ENCODE peak calls at places on chromosomes 7 and 10, in eight cellular contexts. C is CD4-positive, alpha-beta memory T cell; M is choroid plexus epithelial cell; B is heart left ventricle; Y is hepatic stellate cell; E is activated T-cell treated with anti-CD3 and anti-CD28 coated beads, Interleukin-2, amount 50 U/mL, for 72 hours; P is T-helper 2 cell; A is right lobe of liver. V is an unnamed sample.

GRCh38 chr10:118246340-118247247 is 95.5 kb downstream of the FAM204A start:
- DNase-seq in C (no peak), M (no peak), B (no peak), Y (no peak), E (no peak), P (no peak), A (no peak), V (no peak)

GRCh38 chr10:127234306-127234800 is 38.0 kb upstream of the INSYN2A start:
- DNase-seq in C (no peak), M (no peak), B (no peak), Y (no peak), E (no peak), P (no peak), A (no peak), V (no peak)

GRCh38 chr10:80137031-80137712 is 4.6 kb downstream of the PLAC9 start:
- DNase-seq in C (no peak), M (no peak), B (peak), Y (no peak), E (no peak), P (no peak), A (no peak), V (no peak)

GRCh38 chr7:80922254-80923049 is 3.6 kb upstream of the SEMA3C start:
- DNase-seq in C (no peak), M (no peak), B (no peak), Y (no peak), E (no peak), P (no peak), A (no peak), V (no peak)

GRCh38 chr10:74683621-74684114 is 142.7 kb upstream of the KAT6B start:
- DNase-seq in C (no peak), M (peak), B (no peak), Y (no peak), E (no peak), P (no peak), A (no peak), V (no peak)

GRCh38 chr7:128387663-128388485 is 21.9 kb downstream of the IMPDH1 start:
- DNase-seq in C (peak), M (peak), B (peak), Y (peak), E (peak), P (no peak), A (peak), V (peak)

GRCh38 chr7:106870983-106871410 is 5.9 kb downstream of the PIK3CG start:
- DNase-seq in C (no peak), M (peak), B (no peak), Y (no peak), E (no peak), P (no peak), A (no peak), V (no peak)

GRCh38 chr10:26445411-26446031 is 7.4 kb downstream of the APBB1IP start:
- DNase-seq in C (no peak), M (no peak), B (no peak), Y (no peak), E (no peak), P (no peak), A (no peak), V (no peak)

GRCh38 chr10:50464004-50464409 is 159.7 kb downstream of the SGMS1 start:
- DNase-seq in C (no peak), M (peak), B (no peak), Y (no peak), E (no peak), P (no peak), A (no peak), V (no peak)

GRCh38 chr7:37684927-37685326 is 1.4 kb downstream of the GPR141 start:
- DNase-seq in C (no peak), M (no peak), B (no peak), Y (no peak), E (no peak), P (no peak), A (no peak), V (no peak)

GRCh38 chr10:1432161-1432560 is 305.2 kb downstream of the ADARB2 start:
- DNase-seq in C (no peak), M (no peak), B (no peak), Y (no peak), E (no peak), P (no peak), A (no peak), V (no peak)

GRCh38 chr10:75532253-75532924 is 101.0 kb downstream of the LRMDA start:
- DNase-seq in C (no peak), M (peak), B (no peak), Y (no peak), E (no peak), P (no peak), A (no peak), V (no peak)

GRCh38 chr10:75209325-75210192 is 1.0 kb upstream of the VDAC2 start:
- DNase-seq in C (peak), M (peak), B (peak), Y (peak), E (peak), P (no peak), A (peak), V (peak)

GRCh38 chr7:30285531-30286284 is 1.3 kb downstream of the ZNRF2 start:
- DNase-seq in C (peak), M (peak), B (peak), Y (peak), E (peak), P (peak), A (peak), V (no peak)

GRCh38 chr10:126199221-126199998 is 188.9 kb downstream of the ADAM12 start:
- DNase-seq in C (no peak), M (peak), B (no peak), Y (peak), E (no peak), P (no peak), A (no peak), V (peak)

GRCh38 chr10:16049775-16050174 is 189.5 kb upstream of the MINDY3 start:
- DNase-seq in C (no peak), M (no peak), B (no peak), Y (no peak), E (no peak), P (no peak), A (no peak), V (no peak)

GRCh38 chr7:118195837-118196474 is 12.0 kb downstream of the LSM8 start:
- DNase-seq in C (peak), M (peak), B (no peak), Y (no peak), E (peak), P (peak), A (peak), V (peak)

GRCh38 chr10:111107023-111107422 is 30.2 kb downstream of the ADRA2A start:
- DNase-seq in C (no peak), M (no peak), B (no peak), Y (no peak), E (no peak), P (no peak), A (peak), V (no peak)

GRCh38 chr7:141221007-141221612 is 147.2 kb downstream of the TMEM178B start:
- DNase-seq in C (no peak), M (peak), B (no peak), Y (no peak), E (no peak), P (no peak), A (no peak), V (no peak)

GRCh38 chr10:11180228-11180627 is 162.6 kb downstream of the CELF2 start:
- DNase-seq in C (peak), M (no peak), B (peak), Y (no peak), E (peak), P (peak), A (no peak), V (no peak)

GRCh38 chr10:11165591-11166543 is 148.2 kb downstream of the CELF2 start:
- DNase-seq in C (peak), M (peak), B (peak), Y (no peak), E (peak), P (peak), A (no peak), V (peak)

GRCh38 chr10:30048768-30049507 is 10.4 kb downstream of the JCAD start:
- DNase-seq in C (no peak), M (no peak), B (no peak), Y (no peak), E (no peak), P (no peak), A (no peak), V (no peak)

GRCh38 chr7:92898798-92899197 is 62.4 kb upstream of the CDK6 start:
- DNase-seq in C (no peak), M (no peak), B (no peak), Y (no peak), E (no peak), P (no peak), A (no peak), V (no peak)

GRCh38 chr10:24893127-24893526 is 59.3 kb downstream of the PRTFDC1 start:
- DNase-seq in C (no peak), M (peak), B (no peak), Y (no peak), E (no peak), P (no peak), A (no peak), V (no peak)

GRCh38 chr7:133365892-133366291 is 113.0 kb downstream of the EXOC4 start:
- DNase-seq in C (no peak), M (peak), B (no peak), Y (no peak), E (no peak), P (no peak), A (no peak), V (no peak)

GRCh38 chr10:85612378-85612775 is 754.2 kb downstream of the GRID1 start:
- DNase-seq in C (peak), M (no peak), B (no peak), Y (no peak), E (peak), P (peak), A (no peak), V (no peak)

GRCh38 chr10:96999987-97000386 is 167.9 kb downstream of the LCOR start:
- DNase-seq in C (no peak), M (no peak), B (no peak), Y (no peak), E (no peak), P (no peak), A (no peak), V (no peak)

GRCh38 chr10:132606536-132607316 is 69.1 kb downstream of the INPP5A start:
- DNase-seq in C (no peak), M (peak), B (peak), Y (peak), E (no peak), P (no peak), A (peak), V (no peak)

GRCh38 chr10:93083743-93084539 is 10.2 kb downstream of the CYP26A1 start:
- DNase-seq in C (no peak), M (no peak), B (no peak), Y (no peak), E (no peak), P (no peak), A (no peak), V (no peak)

GRCh38 chr10:79084012-79084971 is 15.5 kb downstream of the ZMIZ1 start:
- DNase-seq in C (peak), M (peak), B (peak), Y (peak), E (no peak), P (no peak), A (peak), V (no peak)

GRCh38 chr7:14604606-14605005 is 297.9 kb downstream of the DGKB start:
- DNase-seq in C (no peak), M (no peak), B (no peak), Y (no peak), E (no peak), P (no peak), A (no peak), V (peak)

GRCh38 chr7:149685455-149685854 is 87.9 kb downstream of the ZNF467 start:
- DNase-seq in C (no peak), M (peak), B (no peak), Y (no peak), E (no peak), P (no peak), A (no peak), V (no peak)

GRCh38 chr10:22648547-22648961 is 65.8 kb downstream of the PIP4K2A start:
- DNase-seq in C (no peak), M (peak), B (no peak), Y (no peak), E (no peak), P (no peak), A (no peak), V (peak)

GRCh38 chr10:35789996-35790395 is 147.9 kb upstream of the FZD8 start:
- DNase-seq in C (no peak), M (no peak), B (no peak), Y (peak), E (no peak), P (no peak), A (no peak), V (peak)

GRCh38 chr10:72092987-72093386 is 4.6 kb upstream of the SPOCK2 start:
- DNase-seq in C (no peak), M (no peak), B (no peak), Y (no peak), E (no peak), P (no peak), A (no peak), V (no peak)

GRCh38 chr10:131732631-131733127 is 168.1 kb upstream of the PPP2R2D start:
- DNase-seq in C (no peak), M (no peak), B (no peak), Y (no peak), E (no peak), P (no peak), A (no peak), V (no peak)

GRCh38 chr10:126425473-126426065 is 37.3 kb upstream of the ADAM12 start:
- DNase-seq in C (no peak), M (peak), B (no peak), Y (no peak), E (no peak), P (no peak), A (no peak), V (no peak)

GRCh38 chr7:90432752-90433151 is 29.5 kb downstream of the CLDN12 start:
- DNase-seq in C (no peak), M (no peak), B (no peak), Y (no peak), E (no peak), P (no peak), A (no peak), V (no peak)

GRCh38 chr10:132228616-132229015 is 41.9 kb downstream of the DPYSL4 start:
- DNase-seq in C (no peak), M (no peak), B (no peak), Y (no peak), E (no peak), P (no peak), A (no peak), V (no peak)

V was measured in HTR-8/SVneo.